ENCODE peak calls at places on chromosomes 7 and 10, in five cellular contexts. S is KBM-7; R is activated naive CD4-positive, alpha-beta T cell; W is GM10248; P is iPS DF 19.7. Y is an unnamed sample.

GRCh38 chr7:91999631-92000571 is 59.2 kb downstream of the AKAP9 start:
- DNase-seq in S (no peak), R (no peak), W (no peak), P (no peak), Y (no peak)

GRCh38 chr7:90412458-90413184 is 9.4 kb downstream of the CLDN12 start:
- DNase-seq in S (peak), R (no peak), W (no peak), P (peak), Y (no peak)

GRCh38 chr10:132691711-132692153 is 94.2 kb downstream of the NKX6-2 start:
- DNase-seq in S (no peak), R (no peak), W (no peak), P (no peak), Y (no peak)

GRCh38 chr10:77041636-77042258 is 595.9 kb downstream of the KCNMA1 start:
- DNase-seq in S (peak), R (no peak), W (no peak), P (no peak), Y (peak)

GRCh38 chr10:3803295-3803883 is 18.4 kb upstream of the KLF6 start:
- DNase-seq in S (peak), R (no peak), W (no peak), P (no peak), Y (no peak)

GRCh38 chr7:95404316-95404715 is 8.1 kb upstream of the PON3 start:
- DNase-seq in S (peak), R (no peak), W (no peak), P (no peak), Y (no peak)

GRCh38 chr10:1420663-1421362 is 316.5 kb downstream of the ADARB2 start:
- DNase-seq in S (peak), R (peak), W (peak), P (peak), Y (peak)

GRCh38 chr10:113179966-113180365 is 229.9 kb downstream of the TCF7L2 start:
- DNase-seq in S (no peak), R (no peak), W (no peak), P (no peak), Y (no peak)

GRCh38 chr10:119149723-119150122 is 15.8 kb downstream of the SFXN4 start:
- DNase-seq in S (peak), R (no peak), W (no peak), P (no peak), Y (no peak)

GRCh38 chr7:151245360-151246160 is 2.9 kb downstream of the SMARCD3 start:
- DNase-seq in S (peak), R (no peak), W (peak), P (no peak), Y (peak)

GRCh38 chr10:132197271-132198067 is 10.7 kb downstream of the DPYSL4 start:
- DNase-seq in S (no peak), R (no peak), W (no peak), P (no peak), Y (no peak)

GRCh38 chr10:74231375-74231774 is 80.4 kb downstream of the ADK start:
- DNase-seq in S (no peak), R (no peak), W (no peak), P (no peak), Y (no peak)

GRCh38 chr7:46554688-46555422 is 633.8 kb upstream of the IGFBP3 start:
- DNase-seq in S (no peak), R (no peak), W (no peak), P (no peak), Y (no peak)

GRCh38 chr7:156578978-156579430 is 61.6 kb upstream of the RNF32 start:
- DNase-seq in S (no peak), R (no peak), W (no peak), P (no peak), Y (no peak)

GRCh38 chr7:12136545-12136944 is 74.5 kb upstream of the TMEM106B start:
- DNase-seq in S (no peak), R (no peak), W (no peak), P (no peak), Y (no peak)

GRCh38 chr7:76509931-76510877 is at the start of gene UPK3B:
- DNase-seq in S (no peak), R (no peak), W (no peak), P (peak), Y (no peak)

GRCh38 chr10:48503293-48503911 is 101.5 kb downstream of the ARHGAP22 start:
- DNase-seq in S (no peak), R (no peak), W (no peak), P (no peak), Y (no peak)

GRCh38 chr7:17380696-17381662 is 82.5 kb downstream of the AHR start:
- DNase-seq in S (no peak), R (no peak), W (no peak), P (no peak), Y (no peak)

GRCh38 chr10:77590344-77591237 is 47.0 kb downstream of the KCNMA1 start:
- DNase-seq in S (no peak), R (no peak), W (no peak), P (no peak), Y (no peak)

GRCh38 chr7:36400023-36400422 is 10.4 kb downstream of the ANLN start:
- DNase-seq in S (no peak), R (no peak), W (no peak), P (no peak), Y (no peak)

GRCh38 chr7:29106128-29106988 is 40.0 kb downstream of the CPVL start:
- DNase-seq in S (peak), R (no peak), W (peak), P (peak), Y (no peak)

GRCh38 chr7:142338633-142339501 is 81.0 kb upstream of the PRSS58 start:
- DNase-seq in S (peak), R (no peak), W (no peak), P (no peak), Y (no peak)

GRCh38 chr10:95789928-95790327 is 34.0 kb downstream of the ENTPD1 start:
- DNase-seq in S (no peak), R (no peak), W (no peak), P (no peak), Y (no peak)

GRCh38 chr7:38235606-38236005 is 37.8 kb downstream of the TARP start:
- DNase-seq in S (no peak), R (no peak), W (no peak), P (no peak), Y (no peak)

GRCh38 chr7:130879191-130879590 is 145.2 kb upstream of the KLF14 start:
- DNase-seq in S (no peak), R (no peak), W (no peak), P (no peak), Y (no peak)

GRCh38 chr10:43254199-43254730 is 12.6 kb downstream of the RASGEF1A start:
- DNase-seq in S (no peak), R (no peak), W (no peak), P (no peak), Y (peak)

GRCh38 chr7:15396210-15397158 is 165.3 kb downstream of the AGMO start:
- DNase-seq in S (no peak), R (no peak), W (no peak), P (no peak), Y (no peak)